ENCODE peak calls at places on chromosome 3, in six cellular contexts. One of them, this sample, is unnamed.
A peak's percentile ranks its signal among the peaks of the same experiment; 100 is the strongest.

GRCh38 chr3:133535971-133536634 is 37.4 kb upstream of the CDV3 start:
- DNase-seq in HFFc6: peak; percentile 91
- DNase-seq in astrocyte: peak; percentile 89
- DNase-seq in CD8-positive, alpha-beta memory T cell: no peak
- DNase-seq in NCI-H345: no peak
- DNase-seq in H4: peak; percentile 94
- DNase-seq in this sample: peak; percentile 75

GRCh38 chr3:19885468-19885867 is 48.5 kb downstream of the EFHB start:
- DNase-seq in H4: peak; percentile 3
- DNase-seq in CD8-positive, alpha-beta memory T cell: no peak
- DNase-seq in HFFc6: peak; percentile 39
- DNase-seq in astrocyte: peak; percentile 8
- DNase-seq in NCI-H345: no peak
- DNase-seq in this sample: no peak

GRCh38 chr3:5021571-5022092 is 42.4 kb downstream of the BHLHE40 start:
- DNase-seq in CD8-positive, alpha-beta memory T cell: no peak
- DNase-seq in HFFc6: peak; percentile 88
- DNase-seq in NCI-H345: no peak
- DNase-seq in astrocyte: peak; percentile 76
- DNase-seq in H4: peak; percentile 64
- DNase-seq in this sample: peak; percentile 81

GRCh38 chr3:138945646-138946553 is 1.0 kb downstream of the FOXL2 start:
- DNase-seq in CD8-positive, alpha-beta memory T cell: no peak
- DNase-seq in astrocyte: no peak
- DNase-seq in HFFc6: no peak
- DNase-seq in NCI-H345: peak; percentile 18
- DNase-seq in H4: no peak
- DNase-seq in this sample: peak; percentile 79

GRCh38 chr3:108136888-108137814 is 46.3 kb upstream of the CD47 start:
- DNase-seq in NCI-H345: no peak
- DNase-seq in astrocyte: no peak
- DNase-seq in CD8-positive, alpha-beta memory T cell: no peak
- DNase-seq in H4: no peak
- DNase-seq in HFFc6: no peak
- DNase-seq in this sample: no peak

GRCh38 chr3:33803894-33804526 is 5.6 kb downstream of the PDCD6IP start:
- DNase-seq in CD8-positive, alpha-beta memory T cell: no peak
- DNase-seq in astrocyte: no peak
- DNase-seq in H4: no peak
- DNase-seq in NCI-H345: no peak
- DNase-seq in HFFc6: no peak
- DNase-seq in this sample: no peak

GRCh38 chr3:106611841-106612240 is 743.0 kb upstream of the CBLB start:
- DNase-seq in NCI-H345: no peak
- DNase-seq in astrocyte: no peak
- DNase-seq in HFFc6: no peak
- DNase-seq in CD8-positive, alpha-beta memory T cell: no peak
- DNase-seq in H4: no peak
- DNase-seq in this sample: no peak

GRCh38 chr3:157608006-157608405 is 104.8 kb upstream of the VEPH1 start:
- DNase-seq in astrocyte: peak; percentile 32
- DNase-seq in NCI-H345: no peak
- DNase-seq in H4: no peak
- DNase-seq in CD8-positive, alpha-beta memory T cell: no peak
- DNase-seq in HFFc6: no peak
- DNase-seq in this sample: no peak

GRCh38 chr3:82796765-82797164 is 1035.3 kb upstream of the GBE1 start:
- DNase-seq in astrocyte: no peak
- DNase-seq in H4: no peak
- DNase-seq in HFFc6: no peak
- DNase-seq in CD8-positive, alpha-beta memory T cell: no peak
- DNase-seq in NCI-H345: no peak
- DNase-seq in this sample: no peak

GRCh38 chr3:65867463-65868210 is 171.1 kb downstream of the MAGI1 start:
- DNase-seq in NCI-H345: no peak
- DNase-seq in astrocyte: no peak
- DNase-seq in HFFc6: no peak
- DNase-seq in CD8-positive, alpha-beta memory T cell: no peak
- DNase-seq in H4: no peak
- DNase-seq in this sample: no peak

GRCh38 chr3:177352424-177352823 is 155.1 kb upstream of the TBL1XR1 start:
- DNase-seq in NCI-H345: no peak
- DNase-seq in CD8-positive, alpha-beta memory T cell: no peak
- DNase-seq in astrocyte: no peak
- DNase-seq in HFFc6: no peak
- DNase-seq in H4: no peak
- DNase-seq in this sample: no peak

GRCh38 chr3:164883161-164883560 is 195.1 kb downstream of the SI start:
- DNase-seq in H4: no peak
- DNase-seq in HFFc6: no peak
- DNase-seq in astrocyte: no peak
- DNase-seq in CD8-positive, alpha-beta memory T cell: no peak
- DNase-seq in NCI-H345: no peak
- DNase-seq in this sample: no peak

GRCh38 chr3:46878796-46879436 is 1.4 kb downstream of the PTH1R start:
- DNase-seq in CD8-positive, alpha-beta memory T cell: no peak
- DNase-seq in NCI-H345: no peak
- DNase-seq in astrocyte: no peak
- DNase-seq in HFFc6: no peak
- DNase-seq in H4: no peak
- DNase-seq in this sample: no peak

GRCh38 chr3:32308378-32308777 is 69.9 kb downstream of the CMTM8 start:
- DNase-seq in CD8-positive, alpha-beta memory T cell: no peak
- DNase-seq in HFFc6: no peak
- DNase-seq in H4: no peak
- DNase-seq in astrocyte: no peak
- DNase-seq in NCI-H345: no peak
- DNase-seq in this sample: no peak

This sample was measured in Daoy.